ENCODE peak calls at places on chromosomes 3 and 15, in four cellular contexts. M is HCT116, Q is H1, E is sigmoid colon. G is an unnamed sample.

GRCh38 chr15:45790325-45790943 is 155.6 kb downstream of the SQOR start:
- DNase-seq in E (no peak), M (peak), Q (no peak), G (no peak)

GRCh38 chr3:8730641-8731040 is 3.0 kb upstream of the CAV3 start:
- DNase-seq in E (no peak), Q (no peak), M (no peak), G (no peak)

GRCh38 chr3:100210777-100211145 is 50.0 kb upstream of the TBC1D23 start:
- DNase-seq in Q (no peak), E (no peak), M (no peak), G (peak)

GRCh38 chr3:126753191-126754160 is 49.4 kb downstream of the CHCHD6 start:
- DNase-seq in E (no peak), M (no peak), Q (no peak), G (no peak)

GRCh38 chr15:47374222-47374621 is 343.1 kb upstream of the SEMA6D start:
- DNase-seq in M (no peak), Q (no peak), E (no peak), G (no peak)

GRCh38 chr3:16148783-16149182 is 25.7 kb upstream of the GALNT15 start:
- DNase-seq in M (no peak), Q (no peak), E (peak), G (no peak)

GRCh38 chr15:73935547-73935946 is 9.3 kb downstream of the LOXL1 start:
- DNase-seq in Q (no peak), E (no peak), M (no peak), G (no peak)

GRCh38 chr3:15839568-15839967 is 41.8 kb upstream of the ANKRD28 start:
- DNase-seq in Q (no peak), E (no peak), M (no peak), G (no peak)

GRCh38 chr15:57887825-57888224 is 177.7 kb downstream of the ALDH1A2 start:
- DNase-seq in Q (no peak), E (no peak), M (no peak), G (no peak)

GRCh38 chr15:52100807-52101206 is 11.8 kb downstream of the BCL2L10 start:
- DNase-seq in E (peak), Q (no peak), M (peak), G (no peak)

GRCh38 chr3:113825090-113825489 is 13.5 kb upstream of the GRAMD1C start:
- DNase-seq in E (no peak), M (no peak), Q (no peak), G (no peak)

GRCh38 chr3:180180795-180181194 is 144.1 kb upstream of the PEX5L start:
- DNase-seq in M (no peak), Q (no peak), E (no peak), G (no peak)

GRCh38 chr15:62782100-62782791 is 260.3 kb upstream of the TPM1 start:
- DNase-seq in M (peak), E (peak), Q (peak), G (no peak)

GRCh38 chr3:13477946-13478345 is 2.2 kb upstream of the HDAC11 start:
- DNase-seq in M (no peak), E (no peak), Q (no peak), G (no peak)

GRCh38 chr3:40985195-40985594 is 214.1 kb upstream of the CTNNB1 start:
- DNase-seq in Q (no peak), E (no peak), M (no peak), G (no peak)

GRCh38 chr3:38038447-38038911 is 529 bp upstream of the DLEC1 start:
- DNase-seq in M (no peak), Q (no peak), E (no peak), G (no peak)

GRCh38 chr3:132659370-132660055 is at the start of gene ACAD11:
- DNase-seq in E (peak), M (peak), Q (peak), G (peak)

GRCh38 chr3:81462921-81463320 is 298.5 kb downstream of the GBE1 start:
- DNase-seq in Q (no peak), M (no peak), E (no peak), G (no peak)

GRCh38 chr3:58635371-58636285 is 30.9 kb downstream of the FAM3D start:
- DNase-seq in M (no peak), Q (no peak), E (no peak), G (no peak)

GRCh38 chr15:99016680-99017321 is 9.2 kb upstream of the PGPEP1L start:
- DNase-seq in M (no peak), Q (peak), E (no peak), G (peak)

GRCh38 chr15:25890532-25890931 is 27.4 kb upstream of the ATP10A start:
- DNase-seq in E (peak), Q (no peak), M (no peak), G (no peak)

GRCh38 chr3:31891876-31892455 is 89.1 kb downstream of the OSBPL10 start:
- DNase-seq in E (no peak), M (no peak), Q (no peak), G (no peak)

GRCh38 chr3:16309558-16309957 is 44.5 kb downstream of the OXNAD1 start:
- DNase-seq in M (peak), Q (no peak), E (no peak), G (no peak)

GRCh38 chr3:74027121-74027520 is 402.4 kb upstream of the PDZRN3 start:
- DNase-seq in E (no peak), M (no peak), Q (no peak), G (no peak)

GRCh38 chr3:155111971-155112370 is 31.9 kb downstream of the MME start:
- DNase-seq in Q (no peak), M (no peak), E (no peak), G (no peak)
- H3K4me3 ChIP-seq in Q (no peak), M (no peak), E (no peak), G (no peak)

GRCh38 chr15:42465520-42466259 is 25.3 kb downstream of the ZNF106 start:
- DNase-seq in M (no peak), E (no peak), Q (no peak), G (no peak)
- TF ChIP-seq POLR2AphosphoS5 in M (no peak), E (no peak), Q (no peak), G (no peak)

GRCh38 chr15:69421498-69421897 is 7.3 kb downstream of the KIF23 start:
- DNase-seq in E (no peak), M (no peak), Q (no peak), G (no peak)
- H3K4me3 ChIP-seq in E (no peak), M (no peak), Q (no peak), G (no peak)

GRCh38 chr15:85618956-85619491 is 175.7 kb downstream of the KLHL25 start:
- DNase-seq in M (no peak), Q (no peak), E (peak), G (no peak)

GRCh38 chr15:85621096-85621495 is 173.6 kb downstream of the KLHL25 start:
- DNase-seq in M (no peak), E (no peak), Q (no peak), G (no peak)

GRCh38 chr15:85623648-85624047 is 171.1 kb downstream of the KLHL25 start:
- DNase-seq in Q (no peak), E (no peak), M (no peak), G (no peak)

GRCh38 chr15:85622432-85622831 is 172.3 kb downstream of the KLHL25 start:
- DNase-seq in M (no peak), Q (no peak), E (no peak), G (no peak)

GRCh38 chr15:85620321-85621044 is 174.2 kb downstream of the KLHL25 start:
- DNase-seq in Q (no peak), E (no peak), M (no peak), G (no peak)
- TF ChIP-seq POLR2AphosphoS5 in Q (no peak), E (peak), M (no peak), G (no peak)

GRCh38 chr15:96337354-96337990 is 7.0 kb downstream of the NR2F2 start:
- DNase-seq in Q (no peak), M (no peak), E (no peak), G (no peak)
- H3K4me3 ChIP-seq in Q (no peak), M (no peak), E (peak), G (peak)

GRCh38 chr3:24525022-24525421 is 30.4 kb upstream of the THRB start:
- DNase-seq in M (no peak), Q (no peak), E (no peak), G (no peak)

GRCh38 chr3:24523195-24523594 is 28.5 kb upstream of the THRB start:
- DNase-seq in E (no peak), M (no peak), Q (no peak), G (no peak)

GRCh38 chr3:24522155-24522579 is 27.5 kb upstream of the THRB start:
- DNase-seq in M (no peak), Q (peak), E (no peak), G (no peak)

GRCh38 chr3:24525557-24525956 is 30.9 kb upstream of the THRB start:
- DNase-seq in Q (no peak), M (no peak), E (no peak), G (no peak)

GRCh38 chr3:24523988-24524727 is 29.5 kb upstream of the THRB start:
- DNase-seq in E (no peak), M (no peak), Q (no peak), G (no peak)
- TF ChIP-seq POLR2AphosphoS5 in E (no peak), M (no peak), Q (no peak), G (no peak)

G was measured in SK-N-MC.